ENCODE peak calls at places on chromosome 14, in six cellular contexts. C is lung, W is AG09309, J is adrenal gland, X is A549, U is fibroblast of the aortic adventitia. N is an unnamed sample.

GRCh38 chr14:61889914-61890351 is 127.7 kb downstream of the SNAPC1 start:
- DNase-seq in W (no peak), C (no peak), U (no peak), J (no peak), X (no peak), N (no peak)

GRCh38 chr14:104723651-104724406 is at the start of gene ADSS1:
- DNase-seq in X (peak), U (no peak), C (peak), W (no peak), J (peak), N (peak)

GRCh38 chr14:71863049-71863448 is 69.2 kb upstream of the RGS6 start:
- DNase-seq in X (no peak), C (no peak), W (no peak), J (no peak), U (no peak), N (no peak)

GRCh38 chr14:34064349-34064748 is 113.5 kb upstream of the EGLN3 start:
- DNase-seq in W (no peak), C (peak), J (peak), U (peak), X (no peak), N (peak)

GRCh38 chr14:95484296-95484695 is 32.2 kb downstream of the SYNE3 start:
- DNase-seq in U (no peak), J (no peak), C (no peak), X (no peak), W (no peak), N (no peak)

GRCh38 chr14:90349729-90350128 is 18.0 kb upstream of the NRDE2 start:
- DNase-seq in X (no peak), W (no peak), U (no peak), J (no peak), C (no peak), N (no peak)

GRCh38 chr14:72549848-72550247 is 344.1 kb downstream of the DPF3 start:
- DNase-seq in C (no peak), J (no peak), U (no peak), X (no peak), W (no peak), N (no peak)

GRCh38 chr14:58270628-58271027 is 26.0 kb downstream of the PSMA3 start:
- DNase-seq in U (no peak), J (no peak), C (no peak), X (no peak), W (no peak), N (no peak)

GRCh38 chr14:74835607-74836250 is 40.2 kb downstream of the PROX2 start:
- DNase-seq in U (no peak), J (no peak), C (no peak), X (no peak), W (no peak), N (no peak)

GRCh38 chr14:64826333-64826732 is 53.4 kb downstream of the SPTB start:
- DNase-seq in C (no peak), X (no peak), J (no peak), W (no peak), U (no peak), N (no peak)
- H3K4me3 ChIP-seq in C (no peak), X (no peak), J (no peak), W (no peak), U (no peak), N (no peak)

GRCh38 chr14:106037380-106037779 is 511.0 kb downstream of the TMEM121 start:
- DNase-seq in C (no peak), U (no peak), J (no peak), X (no peak), W (no peak), N (no peak)

GRCh38 chr14:106044515-106044914 is 518.1 kb downstream of the TMEM121 start:
- DNase-seq in W (no peak), U (no peak), J (no peak), C (no peak), X (no peak), N (no peak)

GRCh38 chr14:106044949-106045596 is 518.7 kb downstream of the TMEM121 start:
- DNase-seq in J (peak), U (no peak), W (no peak), C (no peak), X (peak), N (peak)

DNA sequence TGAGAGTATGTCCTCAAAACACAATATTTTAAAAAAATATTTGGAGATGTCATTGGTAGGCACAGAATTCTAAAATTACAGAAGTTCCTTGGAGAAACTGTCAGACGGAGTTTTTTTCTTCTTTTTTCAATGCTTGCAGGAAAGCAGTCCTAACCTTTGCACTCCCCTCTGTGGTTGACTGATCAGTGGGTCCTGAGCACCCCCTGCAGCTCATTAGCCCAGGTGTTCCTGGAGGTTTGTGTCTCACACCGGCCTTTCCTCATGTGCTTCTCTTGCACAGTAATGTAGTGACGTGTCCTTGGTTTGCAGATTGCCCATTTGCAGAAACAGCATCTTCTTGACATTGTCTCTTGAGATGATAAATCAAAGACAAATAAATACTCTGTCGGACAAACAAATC is 513.0 kb downstream of the TMEM121 start:
- DNase-seq in W (no peak), C (peak), X (peak), U (no peak), J (peak), N (peak)
- TF ChIP-seq CTCF in W (no peak), C (no peak), X (peak), U (no peak), J (no peak), N (peak)

DNA sequence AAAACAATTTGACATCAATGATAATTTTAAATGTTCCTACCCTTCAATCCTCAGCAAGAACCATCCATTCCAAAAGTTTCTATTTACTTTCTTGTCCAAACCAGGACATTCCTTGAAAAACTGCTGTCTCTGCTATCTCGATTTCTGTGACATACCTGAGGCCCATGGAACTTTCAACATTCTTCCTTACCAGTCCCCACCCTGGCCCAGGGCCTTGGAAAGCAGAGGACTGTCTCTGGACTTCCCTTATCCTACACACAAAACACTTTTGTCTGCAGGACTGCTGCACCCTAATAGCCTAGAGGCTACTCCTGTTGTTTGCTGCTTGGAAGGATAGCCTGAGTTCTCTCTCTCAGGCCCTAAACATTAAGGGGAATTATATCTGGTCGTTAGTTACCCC is 151.8 kb upstream of the DHRS4 start:
- DNase-seq in U (no peak), J (no peak), C (no peak), W (no peak), X (no peak), N (no peak)
- H3K4me3 ChIP-seq in U (no peak), J (no peak), C (no peak), W (no peak), X (no peak), N (no peak)

GRCh38 chr14:25461780-25462179 is 411.8 kb upstream of the STXBP6 start:
- DNase-seq in U (no peak), W (no peak), C (no peak), X (no peak), J (no peak), N (no peak)
- TF ChIP-seq CTCF in U (no peak), W (no peak), C (no peak), X (no peak), J (no peak), N (no peak)

N was measured in transverse colon.